ENCODE peak calls at places on chromosome 6, in eight cellular contexts. X is astrocyte, J is osteocyte, G is RWPE2, K is body of pancreas, S is cardiac muscle cell, H is natural killer cell, D is GM12878. U is an unnamed sample.
A peak's percentile ranks its signal among the peaks of the same experiment; 100 is the strongest.

GRCh38 chr6:92121228-92121627 is 1298.1 kb downstream of the EPHA7 start:
- DNase-seq in G (no peak), J (no peak), D (no peak), X (no peak), K (no peak), S (no peak), H (no peak), U (no peak)

GRCh38 chr6:125224236-125224861 is 70.8 kb downstream of the TPD52L1 start:
- DNase-seq in J (no peak), K (no peak), X (peak; percentile 49), H (no peak), S (no peak), G (no peak), D (no peak), U (no peak)

GRCh38 chr6:113632220-113632864 is 224.8 kb upstream of the MARCKS start:
- DNase-seq in H (no peak), J (no peak), G (peak; percentile 87), D (peak; percentile 91), K (peak; percentile 52), X (peak; percentile 93), S (no peak), U (no peak)

GRCh38 chr6:23245559-23245958 is 676.2 kb downstream of the HDGFL1 start:
- DNase-seq in J (no peak), H (no peak), K (no peak), G (no peak), D (no peak), X (peak; percentile 27), S (no peak), U (no peak)

GRCh38 chr6:131459005-131459404 is 114.0 kb upstream of the ARG1 start:
- DNase-seq in D (no peak), X (no peak), J (no peak), H (no peak), K (no peak), G (no peak), S (no peak), U (no peak)

GRCh38 chr6:133166706-133167105 is 74.5 kb upstream of the EYA4 start:
- DNase-seq in H (no peak), G (no peak), S (no peak), J (no peak), K (no peak), D (no peak), X (no peak), U (no peak)

GRCh38 chr6:84926171-84926570 is 161.8 kb upstream of the TBX18 start:
- DNase-seq in K (no peak), S (no peak), J (no peak), D (no peak), H (no peak), X (no peak), G (no peak), U (no peak)

GRCh38 chr6:85641916-85642773 is 541 bp downstream of the SYNCRIP start:
- DNase-seq in J (peak; percentile 86), D (no peak), X (no peak), G (peak; percentile 69), S (peak; percentile 73), H (peak; percentile 54), K (peak; percentile 58), U (peak; percentile 73)

GRCh38 chr6:135228486-135228885 is 47.4 kb downstream of the MYB start:
- DNase-seq in K (no peak), X (no peak), S (no peak), H (no peak), D (peak; percentile 26), J (no peak), G (no peak), U (no peak)

GRCh38 chr6:135226537-135226936 is 45.4 kb downstream of the MYB start:
- DNase-seq in H (no peak), D (peak; percentile 66), J (no peak), K (no peak), G (no peak), S (no peak), X (no peak), U (no peak)

GRCh38 chr6:135225911-135226310 is 44.8 kb downstream of the MYB start:
- DNase-seq in H (no peak), X (no peak), G (no peak), K (no peak), D (no peak), S (no peak), J (no peak), U (no peak)

GRCh38 chr6:135227758-135228157 is 46.6 kb downstream of the MYB start:
- DNase-seq in K (no peak), X (no peak), G (no peak), D (no peak), J (no peak), S (no peak), H (no peak), U (no peak)

DNA sequence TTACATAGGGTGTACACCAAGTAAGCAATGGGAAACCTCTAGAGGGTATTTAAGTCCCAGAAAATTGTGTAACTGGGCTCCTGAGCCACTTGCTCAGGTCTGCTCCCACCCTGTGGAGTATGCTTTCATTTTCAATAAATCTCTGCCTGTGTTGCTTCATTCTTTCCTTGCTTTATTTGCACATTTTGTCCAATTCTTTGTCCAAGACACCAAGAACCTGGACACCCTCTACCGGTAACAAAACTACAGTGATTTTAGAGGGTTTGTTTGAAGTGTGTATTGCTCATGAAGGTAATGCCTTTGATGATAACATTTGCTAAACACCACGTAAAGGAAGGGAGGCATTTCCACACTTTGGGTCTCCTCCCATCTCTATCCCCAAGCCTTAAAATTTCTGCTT is 46.2 kb downstream of the MYB start:
- DNase-seq in G (no peak), H (no peak), D (no peak), S (no peak), X (no peak), K (no peak), J (no peak), U (no peak)
- TF ChIP-seq CTCF in G (peak; percentile 14), H (no peak), D (no peak), S (no peak), X (no peak), K (no peak), J (no peak), U (no peak)

DNA sequence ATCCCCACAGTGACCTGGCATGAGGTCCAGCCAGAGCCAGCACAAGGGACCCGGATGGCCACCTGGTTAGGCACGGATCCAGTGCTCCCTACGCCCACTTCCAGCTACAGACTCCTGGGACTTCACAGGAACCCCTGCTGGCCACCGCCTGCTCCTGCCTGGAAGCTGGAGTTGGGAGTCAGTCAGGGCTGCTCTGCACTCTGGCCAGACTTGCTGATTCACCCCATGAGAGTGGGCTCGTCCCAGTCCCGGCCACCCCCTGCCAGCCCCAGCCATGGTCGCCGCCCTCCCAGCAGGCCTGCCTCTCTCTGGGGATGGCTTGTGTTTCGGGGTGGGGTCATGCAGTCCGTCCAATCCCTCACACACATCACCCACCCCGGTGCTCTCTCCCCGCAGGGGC is 125.8 kb downstream of the DLL1 start:
- DNase-seq in H (no peak), S (no peak), K (no peak), D (no peak), G (peak; percentile 52), J (no peak), X (no peak), U (no peak)
- TF ChIP-seq CTCF in H (no peak), S (peak; percentile 10), K (no peak), D (no peak), G (no peak), J (no peak), X (no peak), U (no peak)

GRCh38 chr6:56992053-56992452 is 37.1 kb downstream of the BEND6 start:
- DNase-seq in D (no peak), G (no peak), X (no peak), J (no peak), S (no peak), H (no peak), K (no peak), U (no peak)

GRCh38 chr6:56999049-56999448 is 44.1 kb downstream of the BEND6 start:
- DNase-seq in G (no peak), D (no peak), S (no peak), J (no peak), H (no peak), X (no peak), K (no peak), U (no peak)

GRCh38 chr6:56996401-56996800 is 41.5 kb downstream of the BEND6 start:
- DNase-seq in K (no peak), S (no peak), D (no peak), J (no peak), G (no peak), H (no peak), X (peak; percentile 13), U (no peak)

GRCh38 chr6:56992703-56993102 is 37.8 kb downstream of the BEND6 start:
- DNase-seq in H (no peak), X (no peak), J (no peak), S (no peak), G (no peak), K (no peak), D (no peak), U (no peak)

GRCh38 chr6:56995347-56995746 is 40.4 kb downstream of the BEND6 start:
- DNase-seq in S (no peak), J (no peak), X (no peak), G (no peak), K (no peak), H (no peak), D (no peak), U (no peak)
- TF ChIP-seq CTCF in S (no peak), J (no peak), X (no peak), G (peak; percentile 56), K (no peak), H (no peak), D (no peak), U (no peak)

GRCh38 chr6:45483501-45483900 is 105.8 kb upstream of the SUPT3H start:
- DNase-seq in X (peak; percentile 58), J (no peak), S (no peak), H (no peak), G (no peak), K (no peak), D (no peak), U (no peak)
- TF ChIP-seq CTCF in X (no peak), J (no peak), S (no peak), H (no peak), G (no peak), K (no peak), D (no peak), U (no peak)